ENCODE peak calls at places on chromosomes 11 and 22, in eight cellular contexts. N, F, G, A, P, D, R and Y are unnamed samples.

GRCh38 chr11:2468363-2469240 is 23.8 kb downstream of the KCNQ1 start:
- DNase-seq in A (no peak), D (no peak), P (no peak), G (peak), N (no peak), R (no peak), F (no peak), Y (no peak)

GRCh38 chr11:58963551-58964075 is 24.3 kb downstream of the GLYATL1 start:
- DNase-seq in F (peak), R (peak), A (no peak), P (no peak), D (no peak), N (no peak), G (no peak), Y (peak)

GRCh38 chr11:105466582-105467228 is 143.2 kb upstream of the GRIA4 start:
- DNase-seq in N (no peak), G (no peak), A (no peak), R (peak), D (no peak), F (no peak), P (no peak), Y (peak)

GRCh38 chr22:47113880-47114415 is 351.5 kb downstream of the TBC1D22A start:
- DNase-seq in D (no peak), F (no peak), N (no peak), R (no peak), G (no peak), P (no peak), A (no peak), Y (no peak)

GRCh38 chr11:48138222-48138621 is 78.4 kb upstream of the OR4B1 start:
- DNase-seq in D (no peak), P (no peak), A (no peak), R (no peak), G (no peak), F (no peak), N (no peak), Y (no peak)

GRCh38 chr11:91871791-91872190 is 352.8 kb upstream of the FAT3 start:
- DNase-seq in G (no peak), D (no peak), F (no peak), P (no peak), N (no peak), R (no peak), A (no peak), Y (no peak)

GRCh38 chr11:126319374-126319740 is 15.5 kb downstream of the DCPS start:
- DNase-seq in D (no peak), F (no peak), G (no peak), N (no peak), P (no peak), R (no peak), A (peak), Y (peak)

GRCh38 chr11:1750481-1750839 is at the start of gene IFITM10:
- DNase-seq in F (no peak), N (no peak), G (no peak), A (no peak), D (no peak), R (no peak), P (no peak), Y (peak)

GRCh38 chr11:111814567-111814966 is 48.4 kb upstream of the PPP2R1B start:
- DNase-seq in D (no peak), G (no peak), N (no peak), F (no peak), A (no peak), R (peak), P (no peak), Y (no peak)

GRCh38 chr22:48070083-48070482 is 1307.6 kb downstream of the TBC1D22A start:
- DNase-seq in A (no peak), D (no peak), R (no peak), F (no peak), P (no peak), N (no peak), G (no peak), Y (no peak)

GRCh38 chr11:45739866-45740265 is 65.1 kb upstream of the SLC35C1 start:
- DNase-seq in N (no peak), D (no peak), P (no peak), R (no peak), A (no peak), G (no peak), F (no peak), Y (no peak)

GRCh38 chr11:30583505-30584280 is 2.5 kb downstream of the MPPED2 start:
- DNase-seq in D (no peak), A (no peak), P (peak), N (peak), R (no peak), F (peak), G (peak), Y (peak)

GRCh38 chr11:57321388-57321995 is 3.3 kb downstream of the TNKS1BP1 start:
- DNase-seq in N (no peak), R (no peak), A (no peak), G (no peak), D (no peak), P (no peak), F (no peak), Y (no peak)

GRCh38 chr11:110092577-110093406 is at the start of gene ZC3H12C:
- DNase-seq in R (peak), G (peak), D (no peak), A (peak), N (peak), F (peak), P (peak), Y (peak)

GRCh38 chr11:66541892-66542291 is 4.0 kb downstream of the ZDHHC24 start:
- DNase-seq in R (no peak), N (no peak), G (no peak), F (no peak), P (no peak), D (no peak), A (no peak), Y (peak)

GRCh38 chr11:9757809-9758675 is 94.2 kb downstream of the SWAP70 start:
- DNase-seq in N (peak), G (peak), P (peak), F (peak), R (no peak), A (peak), D (peak), Y (peak)

GRCh38 chr11:17846852-17847453 is 112.4 kb downstream of the KCNC1 start:
- DNase-seq in G (no peak), D (peak), R (no peak), P (no peak), N (no peak), A (no peak), F (peak), Y (peak)

GRCh38 chr11:31968774-31969433 is 122.0 kb upstream of the RCN1 start:
- DNase-seq in P (no peak), R (no peak), A (no peak), G (no peak), N (no peak), D (no peak), F (no peak), Y (peak)

GRCh38 chr11:32511926-32512325 is 71.7 kb upstream of the EIF3M start:
- DNase-seq in G (no peak), P (no peak), R (no peak), F (no peak), N (no peak), A (no peak), D (no peak), Y (no peak)

GRCh38 chr11:61587541-61587941 is 6.7 kb upstream of the SYT7 start:
- DNase-seq in A (peak), R (no peak), G (no peak), F (no peak), N (no peak), D (no peak), P (no peak), Y (peak)

GRCh38 chr11:124869856-124870387 is 4.7 kb downstream of the ROBO3 start:
- DNase-seq in F (no peak), R (no peak), A (no peak), D (no peak), P (no peak), N (no peak), G (peak), Y (no peak)

GRCh38 chr22:50733521-50734342 is 4.3 kb upstream of the ACR start:
- DNase-seq in G (no peak), P (no peak), F (peak), N (peak), R (peak), A (peak), D (no peak), Y (peak)

GRCh38 chr11:124801014-124801413 is 808 bp upstream of the MSANTD2 start:
- DNase-seq in D (no peak), A (no peak), R (no peak), G (no peak), F (no peak), P (no peak), N (no peak), Y (peak)

GRCh38 chr11:124409906-124410305 is 11.1 kb upstream of the OR8B3 start:
- DNase-seq in D (no peak), A (no peak), G (no peak), F (no peak), R (no peak), N (no peak), P (no peak), Y (no peak)

GRCh38 chr22:37486224-37486845 is at the start of gene MFNG:
- DNase-seq in N (peak), G (no peak), F (peak), A (peak), D (peak), P (no peak), R (no peak), Y (peak)

GRCh38 chr11:72274435-72274834 is 30.5 kb upstream of the PHOX2A start:
- DNase-seq in D (no peak), G (no peak), A (no peak), N (no peak), F (no peak), P (no peak), R (no peak), Y (no peak)

GRCh38 chr11:86291466-86292262 is 10.4 kb upstream of the HIKESHI start:
- DNase-seq in D (peak), F (peak), A (no peak), N (no peak), R (no peak), G (no peak), P (no peak), Y (peak)

GRCh38 chr22:19517171-19517500 is 7.1 kb downstream of the CLDN5 start:
- DNase-seq in F (no peak), N (no peak), A (no peak), G (no peak), P (no peak), D (no peak), R (no peak), Y (no peak)

GRCh38 chr11:104967493-104968364 is 645 bp downstream of the CASP4 start:
- DNase-seq in F (no peak), G (no peak), P (no peak), R (no peak), N (no peak), A (no peak), D (no peak), Y (peak)

GRCh38 chr11:60984149-60984548 is 12.7 kb downstream of the CD6 start:
- DNase-seq in R (no peak), P (no peak), G (no peak), F (no peak), N (no peak), A (no peak), D (no peak), Y (no peak)

GRCh38 chr11:16891964-16892363 is 122.2 kb downstream of the PLEKHA7 start:
- DNase-seq in N (no peak), R (no peak), F (no peak), G (no peak), A (no peak), D (no peak), P (no peak), Y (peak)

GRCh38 chr11:129595043-129595962 is 219.7 kb downstream of the BARX2 start:
- DNase-seq in F (no peak), P (no peak), R (no peak), G (no peak), D (no peak), N (no peak), A (no peak), Y (no peak)

GRCh38 chr11:3860360-3860759 is 4.9 kb downstream of the STIM1 start:
- DNase-seq in F (no peak), N (no peak), P (no peak), A (no peak), G (no peak), D (no peak), R (no peak), Y (no peak)

GRCh38 chr11:126147268-126148111 is 64.0 kb downstream of the RPUSD4 start:
- DNase-seq in F (no peak), N (no peak), R (no peak), A (peak), G (no peak), D (no peak), P (no peak), Y (no peak)

GRCh38 chr22:39300198-39300830 is 19.1 kb downstream of the RPL3 start:
- DNase-seq in G (no peak), F (no peak), A (no peak), P (no peak), N (peak), R (no peak), D (no peak), Y (peak)

GRCh38 chr11:3101921-3102640 is 44.9 kb upstream of the CARS1 start:
- DNase-seq in P (no peak), A (no peak), R (no peak), N (no peak), F (no peak), G (no peak), D (no peak), Y (no peak)

GRCh38 chr11:578276-579035 is 2.2 kb downstream of the PHRF1 start:
- DNase-seq in D (no peak), F (no peak), A (no peak), R (no peak), N (no peak), P (no peak), G (no peak), Y (no peak)
- H3K27ac ChIP-seq in D (no peak), F (no peak), A (no peak), R (no peak), N (no peak), P (no peak), G (no peak), Y (peak)

GRCh38 chr11:120991830-120992686 is 31.8 kb upstream of the TBCEL start:
- DNase-seq in N (no peak), R (no peak), P (no peak), G (no peak), A (no peak), D (no peak), F (no peak), Y (no peak)
- H3K27ac ChIP-seq in N (no peak), R (no peak), P (no peak), G (no peak), A (no peak), D (no peak), F (no peak), Y (no peak)

GRCh38 chr11:94212898-94213297 is 84.3 kb downstream of the PANX1 start:
- DNase-seq in F (no peak), D (no peak), A (no peak), P (no peak), N (no peak), R (no peak), G (no peak), Y (no peak)
- H3K27ac ChIP-seq in F (no peak), D (no peak), A (no peak), P (no peak), N (no peak), R (no peak), G (no peak), Y (no peak)

GRCh38 chr11:68503792-68504191 is 43.2 kb downstream of the PPP6R3 start:
- DNase-seq in A (no peak), R (no peak), P (no peak), D (no peak), F (no peak), G (no peak), N (no peak), Y (no peak)

GRCh38 chr11:68505596-68505995 is 45.0 kb downstream of the PPP6R3 start:
- DNase-seq in R (no peak), F (no peak), A (no peak), N (no peak), P (no peak), D (peak), G (no peak), Y (peak)

GRCh38 chr11:68501813-68502212 is 41.3 kb downstream of the PPP6R3 start:
- DNase-seq in A (no peak), N (no peak), D (no peak), F (no peak), G (no peak), R (no peak), P (no peak), Y (no peak)

GRCh38 chr11:68504432-68505066 is 44.0 kb downstream of the PPP6R3 start:
- DNase-seq in P (no peak), A (no peak), R (no peak), D (no peak), F (no peak), N (no peak), G (no peak), Y (no peak)

GRCh38 chr11:68503281-68503687 is 42.7 kb downstream of the PPP6R3 start:
- DNase-seq in A (no peak), D (no peak), N (no peak), F (no peak), P (no peak), G (no peak), R (no peak), Y (no peak)
- H3K27ac ChIP-seq in A (peak), D (peak), N (no peak), F (no peak), P (no peak), G (no peak), R (no peak), Y (no peak)

DNA sequence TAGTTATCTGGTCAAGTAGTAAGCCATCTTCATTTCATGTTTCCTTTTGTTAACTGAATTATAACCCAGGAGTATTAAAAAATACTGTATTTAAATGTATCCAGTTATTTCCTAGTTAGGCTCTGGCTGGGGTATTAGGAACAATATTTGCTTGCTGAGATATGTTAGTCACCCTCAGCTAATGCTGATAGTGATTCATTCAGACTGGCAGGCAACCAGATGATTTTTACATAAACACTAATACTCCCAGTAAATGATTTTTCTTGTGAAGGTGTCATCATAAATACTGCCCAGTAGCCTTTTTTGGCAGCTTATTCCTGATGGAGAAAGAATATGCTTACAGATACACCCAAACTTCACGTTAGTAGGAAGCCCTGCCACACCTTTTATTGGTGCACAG is 8.1 kb downstream of the YWHAH start:
- DNase-seq in N (no peak), R (peak), D (no peak), G (no peak), A (no peak), F (no peak), P (no peak), Y (peak)
- H3K27ac ChIP-seq in N (peak), R (no peak), D (no peak), G (peak), A (no peak), F (no peak), P (peak), Y (peak)

GRCh38 chr22:43081968-43082367 is 7.2 kb downstream of the TTLL1 start:
- DNase-seq in A (no peak), G (no peak), N (no peak), D (no peak), F (no peak), P (no peak), R (no peak), Y (peak)
- H3K27ac ChIP-seq in A (no peak), G (no peak), N (no peak), D (no peak), F (no peak), P (no peak), R (no peak), Y (no peak)

GRCh38 chr11:77596626-77597025 is 6.9 kb downstream of the AQP11 start:
- DNase-seq in G (no peak), R (peak), N (no peak), D (no peak), P (no peak), F (no peak), A (no peak), Y (peak)

GRCh38 chr11:77590194-77590591 is 440 bp downstream of the AQP11 start:
- DNase-seq in D (no peak), G (peak), A (no peak), N (peak), P (no peak), F (peak), R (no peak), Y (peak)

GRCh38 chr11:77589521-77590193 is at the start of gene AQP11:
- DNase-seq in R (peak), D (peak), F (peak), G (peak), P (peak), N (peak), A (peak), Y (peak)

GRCh38 chr11:77592727-77593126 is 3.0 kb downstream of the AQP11 start:
- DNase-seq in F (no peak), P (no peak), R (no peak), D (no peak), G (no peak), A (no peak), N (no peak), Y (no peak)

GRCh38 chr11:77593883-77594282 is 4.1 kb downstream of the AQP11 start:
- DNase-seq in D (no peak), N (no peak), R (no peak), G (no peak), P (no peak), F (no peak), A (no peak), Y (no peak)
- H3K27ac ChIP-seq in D (no peak), N (no peak), R (no peak), G (no peak), P (no peak), F (no peak), A (no peak), Y (no peak)